ENCODE peak calls at places on chromosomes 6 and 20, in nine cellular contexts. L, Y, R, C, T, E, H, S and N are unnamed samples.

GRCh38 chr20:8790442-8791074 is 278.3 kb upstream of the PLCB4 start:
- DNase-seq in L (peak; percentile 33), Y (no peak), R (peak; percentile 36), C (peak; percentile 40), T (peak; percentile 13), E (peak; percentile 32), H (peak; percentile 60), S (no peak), N (peak; percentile 65)

GRCh38 chr6:26659042-26659359 is 545 bp downstream of the ZNF322 start:
- DNase-seq in L (no peak), Y (no peak), R (no peak), C (no peak), T (peak; percentile 16), E (no peak), H (no peak), S (no peak), N (no peak)

GRCh38 chr20:41173791-41174341 is 36.5 kb downstream of the PLCG1 start:
- DNase-seq in L (no peak), Y (no peak), R (no peak), C (no peak), T (no peak), E (no peak), H (no peak), S (no peak), N (peak; percentile 25)

GRCh38 chr6:30885999-30886896 is 1.9 kb downstream of the DDR1 start:
- DNase-seq in L (peak; percentile 5), Y (peak; percentile 44), R (peak; percentile 70), C (peak; percentile 80), T (peak; percentile 98), E (no peak), H (peak; percentile 96), S (no peak), N (peak; percentile 94)

GRCh38 chr6:125558451-125558850 is 191.0 kb upstream of the HEY2 start:
- DNase-seq in L (no peak), Y (no peak), R (no peak), C (no peak), T (no peak), E (no peak), H (no peak), S (no peak), N (peak; percentile 51)

GRCh38 chr6:1371933-1372332 is 17.4 kb upstream of the FOXF2 start:
- DNase-seq in L (no peak), Y (no peak), R (no peak), C (no peak), T (no peak), E (no peak), H (no peak), S (no peak), N (no peak)

GRCh38 chr6:169316651-169317050 is 63.0 kb upstream of the THBS2 start:
- DNase-seq in L (no peak), Y (no peak), R (peak; percentile 9), C (no peak), T (no peak), E (no peak), H (no peak), S (no peak), N (no peak)

GRCh38 chr6:110181131-110182027 is 1.2 kb downstream of the CDC40 start:
- DNase-seq in L (peak; percentile 70), Y (no peak), R (peak; percentile 41), C (no peak), T (peak; percentile 1), E (no peak), H (peak; percentile 45), S (no peak), N (no peak)

GRCh38 chr6:107620736-107621135 is 130.8 kb downstream of the SOBP start:
- DNase-seq in L (no peak), Y (no peak), R (no peak), C (no peak), T (no peak), E (no peak), H (no peak), S (no peak), N (no peak)

GRCh38 chr20:57288676-57289075 is 22.2 kb upstream of the BMP7 start:
- DNase-seq in L (no peak), Y (no peak), R (no peak), C (no peak), T (no peak), E (no peak), H (peak; percentile 12), S (no peak), N (no peak)

GRCh38 chr6:7617954-7618764 is 28.2 kb downstream of the SNRNP48 start:
- DNase-seq in L (peak; percentile 81), Y (peak; percentile 32), R (no peak), C (no peak), T (peak; percentile 98), E (peak; percentile 64), H (peak; percentile 78), S (no peak), N (no peak)

GRCh38 chr6:127022297-127022696 is 96.2 kb upstream of the RSPO3 start:
- DNase-seq in L (no peak), Y (peak; percentile 16), R (no peak), C (peak; percentile 40), T (no peak), E (peak; percentile 64), H (no peak), S (no peak), N (no peak)

GRCh38 chr6:21885532-21886089 is 292.1 kb downstream of the SOX4 start:
- DNase-seq in L (no peak), Y (peak; percentile 29), R (peak; percentile 63), C (peak; percentile 71), T (peak; percentile 79), E (peak; percentile 78), H (peak; percentile 25), S (no peak), N (no peak)

GRCh38 chr20:42366626-42367025 is 748.4 kb upstream of the CHD6 start:
- DNase-seq in L (no peak), Y (no peak), R (no peak), C (no peak), T (no peak), E (no peak), H (no peak), S (no peak), N (no peak)

GRCh38 chr6:30002871-30003270 is 58.2 kb upstream of the POLR1H start:
- DNase-seq in L (no peak), Y (no peak), R (peak; percentile 65), C (no peak), T (peak; percentile 51), E (peak; percentile 22), H (peak; percentile 42), S (no peak), N (no peak)

GRCh38 chr6:56223995-56224394 is 23.4 kb downstream of the COL21A1 start:
- DNase-seq in L (no peak), Y (no peak), R (peak; percentile 82), C (no peak), T (peak; percentile 83), E (no peak), H (peak; percentile 82), S (no peak), N (no peak)

GRCh38 chr6:16223362-16223761 is 15.0 kb upstream of the GMPR start:
- DNase-seq in L (no peak), Y (no peak), R (no peak), C (no peak), T (no peak), E (no peak), H (no peak), S (no peak), N (peak; percentile 37)

GRCh38 chr20:62019144-62019805 is 46.4 kb downstream of the TAF4 start:
- DNase-seq in L (no peak), Y (no peak), R (no peak), C (no peak), T (no peak), E (no peak), H (no peak), S (no peak), N (no peak)

GRCh38 chr6:31597006-31597405 is 4.2 kb upstream of the NCR3 start:
- DNase-seq in L (peak; percentile 76), Y (no peak), R (peak; percentile 26), C (no peak), T (no peak), E (no peak), H (peak; percentile 71), S (no peak), N (no peak)

GRCh38 chr6:134936927-134937326 is 13.0 kb downstream of the ALDH8A1 start:
- DNase-seq in L (no peak), Y (no peak), R (peak; percentile 42), C (no peak), T (no peak), E (no peak), H (peak; percentile 84), S (no peak), N (no peak)

GRCh38 chr6:12163149-12163548 is 127.0 kb upstream of the EDN1 start:
- DNase-seq in L (peak; percentile 93), Y (no peak), R (no peak), C (no peak), T (no peak), E (no peak), H (no peak), S (peak; percentile 22), N (no peak)

GRCh38 chr6:28982476-28983266 is 22.4 kb downstream of the ZNF311 start:
- DNase-seq in L (peak; percentile 67), Y (no peak), R (peak; percentile 75), C (peak; percentile 46), T (peak; percentile 65), E (no peak), H (peak; percentile 79), S (no peak), N (no peak)

GRCh38 chr20:14445310-14445709 is 107.9 kb upstream of the FLRT3 start:
- DNase-seq in L (no peak), Y (no peak), R (peak; percentile 85), C (no peak), T (peak; percentile 71), E (no peak), H (peak; percentile 75), S (no peak), N (no peak)

GRCh38 chr20:47355489-47356219 is 845 bp downstream of the ZMYND8 start:
- DNase-seq in L (peak; percentile 11), Y (no peak), R (no peak), C (peak; percentile 55), T (no peak), E (no peak), H (no peak), S (no peak), N (no peak)

GRCh38 chr20:6562111-6562510 is 205.4 kb upstream of the BMP2 start:
- DNase-seq in L (no peak), Y (no peak), R (peak; percentile 70), C (no peak), T (peak; percentile 82), E (no peak), H (no peak), S (no peak), N (no peak)

GRCh38 chr6:22447862-22448261 is 121.5 kb upstream of the HDGFL1 start:
- DNase-seq in L (no peak), Y (no peak), R (no peak), C (no peak), T (no peak), E (no peak), H (no peak), S (no peak), N (no peak)

GRCh38 chr6:152004036-152004566 is 196.6 kb downstream of the ESR1 start:
- DNase-seq in L (no peak), Y (no peak), R (peak; percentile 24), C (no peak), T (peak; percentile 57), E (no peak), H (peak; percentile 18), S (no peak), N (no peak)

GRCh38 chr6:9520417-9521151 is 894.3 kb downstream of the TFAP2A start:
- DNase-seq in L (no peak), Y (no peak), R (peak; percentile 89), C (no peak), T (peak; percentile 79), E (no peak), H (peak; percentile 96), S (no peak), N (no peak)

GRCh38 chr6:3147914-3148757 is 9.2 kb downstream of the TUBB2A start:
- DNase-seq in L (no peak), Y (peak; percentile 81), R (no peak), C (no peak), T (no peak), E (no peak), H (no peak), S (no peak), N (no peak)

GRCh38 chr6:5850848-5851255 is 155.9 kb downstream of the NRN1 start:
- DNase-seq in L (no peak), Y (no peak), R (no peak), C (no peak), T (no peak), E (no peak), H (no peak), S (no peak), N (peak; percentile 91)

GRCh38 chr6:125363010-125363359 is 61.2 kb upstream of the HDDC2 start:
- DNase-seq in L (no peak), Y (no peak), R (no peak), C (no peak), T (peak; percentile 49), E (no peak), H (peak; percentile 46), S (no peak), N (no peak)